ENCODE peak calls at places on chromosomes 13 and 19, in eight cellular contexts. One of them, this sample, is unnamed. For H3K4me1, the result is how much of the 10 kb centered on the place peaks cover.

GRCh38 chr19:6677924-6678689 is 8.1 kb upstream of the TNFSF14 start:
- DNase-seq in GM12878: no peak
- DNase-seq in HepG2: no peak
- DNase-seq in H1: peak
- DNase-seq in A549: peak
- DNase-seq in IMR-90: no peak
- DNase-seq in SK-N-SH: peak
- DNase-seq in K562: peak
- DNase-seq in this sample: no peak

GRCh38 chr19:5957132-5957531 is 20.8 kb downstream of the RANBP3 start:
- DNase-seq in H1: no peak
- DNase-seq in IMR-90: peak
- DNase-seq in A549: no peak
- DNase-seq in K562: no peak
- DNase-seq in HepG2: no peak
- DNase-seq in GM12878: no peak
- DNase-seq in SK-N-SH: no peak
- DNase-seq in this sample: no peak

GRCh38 chr19:49073514-49074378 is 1.2 kb upstream of the KCNA7 start:
- DNase-seq in A549: peak
- DNase-seq in IMR-90: no peak
- DNase-seq in K562: peak
- DNase-seq in H1: peak
- DNase-seq in GM12878: no peak
- DNase-seq in SK-N-SH: peak
- DNase-seq in HepG2: peak
- DNase-seq in this sample: peak

GRCh38 chr13:75763511-75763910 is 127.4 kb downstream of the LMO7 start:
- DNase-seq in SK-N-SH: no peak
- DNase-seq in HepG2: peak
- DNase-seq in A549: no peak
- DNase-seq in GM12878: no peak
- DNase-seq in H1: no peak
- DNase-seq in IMR-90: no peak
- DNase-seq in K562: no peak
- DNase-seq in this sample: no peak

GRCh38 chr19:8973501-8974091 is 36.6 kb downstream of the MUC16 start:
- DNase-seq in IMR-90: no peak
- DNase-seq in HepG2: no peak
- DNase-seq in GM12878: no peak
- DNase-seq in A549: peak
- DNase-seq in K562: peak
- DNase-seq in SK-N-SH: no peak
- DNase-seq in H1: no peak
- DNase-seq in this sample: no peak

GRCh38 chr19:40553885-40554857 is 22.5 kb upstream of the SHKBP1 start:
- DNase-seq in A549: no peak
- DNase-seq in IMR-90: no peak
- DNase-seq in GM12878: no peak
- DNase-seq in K562: no peak
- DNase-seq in H1: peak
- DNase-seq in SK-N-SH: no peak
- DNase-seq in HepG2: no peak
- DNase-seq in this sample: no peak

GRCh38 chr13:98570929-98571372 is 6.0 kb downstream of the STK24 start:
- DNase-seq in IMR-90: no peak
- DNase-seq in SK-N-SH: no peak
- DNase-seq in A549: no peak
- DNase-seq in GM12878: peak
- DNase-seq in K562: no peak
- DNase-seq in H1: no peak
- DNase-seq in HepG2: peak
- DNase-seq in this sample: peak

GRCh38 chr19:58558066-58558622 is at the start of gene UBE2M:
- DNase-seq in SK-N-SH: no peak
- DNase-seq in GM12878: no peak
- DNase-seq in IMR-90: no peak
- DNase-seq in HepG2: no peak
- DNase-seq in A549: peak
- DNase-seq in K562: peak
- DNase-seq in H1: no peak
- DNase-seq in this sample: no peak

GRCh38 chr19:3370214-3370720 is 3.9 kb downstream of the NFIC start:
- DNase-seq in GM12878: no peak
- DNase-seq in A549: no peak
- DNase-seq in H1: no peak
- DNase-seq in HepG2: no peak
- DNase-seq in SK-N-SH: peak
- DNase-seq in K562: no peak
- DNase-seq in IMR-90: no peak
- DNase-seq in this sample: no peak

GRCh38 chr13:60267498-60268202 is 103.9 kb upstream of the DIAPH3 start:
- DNase-seq in K562: no peak
- DNase-seq in HepG2: no peak
- DNase-seq in A549: peak
- DNase-seq in GM12878: no peak
- DNase-seq in IMR-90: no peak
- DNase-seq in H1: peak
- DNase-seq in SK-N-SH: no peak
- DNase-seq in this sample: no peak

GRCh38 chr13:93502071-93502470 is 275.5 kb downstream of the GPC6 start:
- DNase-seq in H1: no peak
- DNase-seq in A549: no peak
- DNase-seq in GM12878: no peak
- DNase-seq in SK-N-SH: no peak
- DNase-seq in HepG2: no peak
- DNase-seq in K562: no peak
- DNase-seq in IMR-90: no peak
- DNase-seq in this sample: no peak

GRCh38 chr19:35000647-35001501 is 751 bp downstream of the GRAMD1A start:
- DNase-seq in HepG2: peak
- DNase-seq in A549: peak
- DNase-seq in H1: no peak
- DNase-seq in GM12878: no peak
- DNase-seq in IMR-90: peak
- DNase-seq in K562: peak
- DNase-seq in SK-N-SH: peak
- DNase-seq in this sample: no peak

GRCh38 chr19:34999498-35000337 is at the start of gene GRAMD1A:
- DNase-seq in H1: peak
- DNase-seq in A549: peak
- DNase-seq in SK-N-SH: peak
- DNase-seq in IMR-90: peak
- DNase-seq in K562: peak
- DNase-seq in HepG2: peak
- DNase-seq in GM12878: no peak
- DNase-seq in this sample: peak

GRCh38 chr19:35000338-35000646 is 169 bp downstream of the GRAMD1A start:
- DNase-seq in H1: no peak
- DNase-seq in SK-N-SH: no peak
- DNase-seq in HepG2: no peak
- DNase-seq in A549: no peak
- DNase-seq in K562: no peak
- DNase-seq in GM12878: no peak
- DNase-seq in IMR-90: no peak
- DNase-seq in this sample: no peak

GRCh38 chr19:34996978-34997640 is 3.0 kb upstream of the GRAMD1A start:
- DNase-seq in A549: no peak
- DNase-seq in H1: no peak
- DNase-seq in K562: no peak
- DNase-seq in SK-N-SH: no peak
- DNase-seq in IMR-90: no peak
- DNase-seq in GM12878: no peak
- DNase-seq in HepG2: peak
- DNase-seq in this sample: no peak

DNA sequence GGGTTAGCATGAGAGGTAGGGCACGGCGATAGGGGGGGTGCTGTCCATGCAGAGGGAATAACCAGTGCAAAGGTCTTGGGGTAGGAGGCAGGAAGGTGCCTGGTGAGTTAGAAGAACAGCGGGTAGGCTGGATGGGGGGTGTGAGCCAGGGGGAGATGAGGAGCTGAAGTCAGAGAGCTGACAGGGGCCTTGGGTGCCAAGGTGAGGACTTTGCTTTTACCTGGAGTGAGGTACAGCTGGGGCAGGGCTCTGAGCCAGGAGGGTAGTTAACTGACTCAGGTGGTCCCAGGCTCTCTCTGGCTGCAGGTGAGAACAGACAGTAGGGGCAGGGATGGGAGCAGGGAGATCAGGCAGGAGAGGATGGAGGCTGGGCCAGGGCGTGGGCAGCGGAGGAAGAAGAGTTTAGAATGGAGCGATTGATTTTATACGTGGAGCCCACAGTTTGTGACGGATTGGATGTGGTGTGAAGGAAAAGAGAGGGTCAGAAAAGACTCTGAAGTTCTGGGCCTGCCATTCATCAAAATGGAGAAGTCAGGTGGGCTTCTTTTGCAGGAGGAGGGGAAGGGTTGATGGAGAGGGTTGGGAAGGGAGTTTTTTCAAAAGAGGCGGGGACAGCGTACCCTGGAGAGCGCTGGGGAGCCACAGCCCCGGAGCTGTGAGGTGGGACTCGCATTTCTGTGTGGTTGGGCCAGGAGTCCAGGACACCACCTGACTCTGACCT is 1.2 kb upstream of the GRAMD1A start:
- DNase-seq in GM12878: no peak
- DNase-seq in K562: peak
- DNase-seq in SK-N-SH: peak
- DNase-seq in H1: peak
- DNase-seq in A549: no peak
- DNase-seq in HepG2: peak
- DNase-seq in IMR-90: no peak
- DNase-seq in this sample: no peak
- H3K4me1 ChIP-seq in GM12878: under half
- H3K4me1 ChIP-seq in K562: under half
- H3K4me1 ChIP-seq in SK-N-SH: under half
- H3K4me1 ChIP-seq in H1: under half
- H3K4me1 ChIP-seq in A549: half or more
- H3K4me1 ChIP-seq in HepG2: half or more
- H3K4me1 ChIP-seq in IMR-90: under half
- H3K4me1 ChIP-seq in this sample: under half

GRCh38 chr19:1621021-1621420 is 15.8 kb upstream of the UQCR11 start:
- DNase-seq in GM12878: no peak
- DNase-seq in IMR-90: no peak
- DNase-seq in A549: no peak
- DNase-seq in SK-N-SH: peak
- DNase-seq in H1: no peak
- DNase-seq in K562: no peak
- DNase-seq in HepG2: no peak
- DNase-seq in this sample: no peak
- TF ChIP-seq RAD21 in GM12878: no peak
- TF ChIP-seq RAD21 in IMR-90: no peak
- TF ChIP-seq RAD21 in A549: no peak
- TF ChIP-seq RAD21 in SK-N-SH: no peak
- TF ChIP-seq RAD21 in H1: no peak
- TF ChIP-seq RAD21 in K562: no peak
- TF ChIP-seq RAD21 in HepG2: no peak
- TF ChIP-seq RAD21 in this sample: no peak

GRCh38 chr19:47421844-47422395 is 2.6 kb upstream of the MEIS3 start:
- DNase-seq in H1: no peak
- DNase-seq in HepG2: no peak
- DNase-seq in K562: peak
- DNase-seq in SK-N-SH: peak
- DNase-seq in GM12878: no peak
- DNase-seq in A549: no peak
- DNase-seq in IMR-90: no peak
- DNase-seq in this sample: no peak

GRCh38 chr19:47422417-47423163 is 3.3 kb upstream of the MEIS3 start:
- DNase-seq in SK-N-SH: no peak
- DNase-seq in GM12878: no peak
- DNase-seq in IMR-90: no peak
- DNase-seq in H1: no peak
- DNase-seq in A549: no peak
- DNase-seq in K562: no peak
- DNase-seq in HepG2: no peak
- DNase-seq in this sample: no peak

GRCh38 chr19:47423203-47423882 is 4.0 kb upstream of the MEIS3 start:
- DNase-seq in GM12878: no peak
- DNase-seq in IMR-90: no peak
- DNase-seq in SK-N-SH: no peak
- DNase-seq in H1: no peak
- DNase-seq in A549: no peak
- DNase-seq in HepG2: no peak
- DNase-seq in K562: no peak
- DNase-seq in this sample: no peak

GRCh38 chr19:47419789-47420188 is 462 bp upstream of the MEIS3 start:
- DNase-seq in A549: no peak
- DNase-seq in K562: no peak
- DNase-seq in H1: no peak
- DNase-seq in GM12878: no peak
- DNase-seq in HepG2: no peak
- DNase-seq in IMR-90: no peak
- DNase-seq in SK-N-SH: no peak
- DNase-seq in this sample: no peak

GRCh38 chr19:47421244-47421786 is 2.0 kb upstream of the MEIS3 start:
- DNase-seq in IMR-90: no peak
- DNase-seq in GM12878: no peak
- DNase-seq in K562: no peak
- DNase-seq in SK-N-SH: no peak
- DNase-seq in HepG2: no peak
- DNase-seq in A549: no peak
- DNase-seq in H1: no peak
- DNase-seq in this sample: no peak
- H3K4me1 ChIP-seq in IMR-90: under half
- H3K4me1 ChIP-seq in GM12878: under half
- H3K4me1 ChIP-seq in K562: under half
- H3K4me1 ChIP-seq in SK-N-SH: under half
- H3K4me1 ChIP-seq in HepG2: under half
- H3K4me1 ChIP-seq in A549: under half
- H3K4me1 ChIP-seq in H1: under half
- H3K4me1 ChIP-seq in this sample: under half

GRCh38 chr13:43877788-43878187 is 1.8 kb downstream of the CCDC122 start:
- DNase-seq in K562: no peak
- DNase-seq in SK-N-SH: no peak
- DNase-seq in H1: no peak
- DNase-seq in IMR-90: no peak
- DNase-seq in GM12878: no peak
- DNase-seq in HepG2: no peak
- DNase-seq in A549: no peak
- DNase-seq in this sample: no peak

GRCh38 chr13:43880930-43881329 is 1.2 kb downstream of the LACC1 start:
- DNase-seq in HepG2: no peak
- DNase-seq in H1: no peak
- DNase-seq in A549: no peak
- DNase-seq in SK-N-SH: no peak
- DNase-seq in GM12878: no peak
- DNase-seq in K562: no peak
- DNase-seq in IMR-90: no peak
- DNase-seq in this sample: no peak

GRCh38 chr13:43879323-43880181 is at the start of the genes CCDC122 and LACC1:
- DNase-seq in HepG2: peak
- DNase-seq in IMR-90: peak
- DNase-seq in SK-N-SH: peak
- DNase-seq in K562: no peak
- DNase-seq in A549: peak
- DNase-seq in H1: peak
- DNase-seq in GM12878: no peak
- DNase-seq in this sample: no peak

GRCh38 chr13:43880451-43880850 is 747 bp downstream of the LACC1 start:
- DNase-seq in GM12878: no peak
- DNase-seq in A549: no peak
- DNase-seq in H1: no peak
- DNase-seq in SK-N-SH: no peak
- DNase-seq in HepG2: no peak
- DNase-seq in IMR-90: no peak
- DNase-seq in K562: no peak
- DNase-seq in this sample: no peak

GRCh38 chr13:43878897-43879322 is 630 bp downstream of the CCDC122 start:
- DNase-seq in A549: peak
- DNase-seq in SK-N-SH: no peak
- DNase-seq in GM12878: peak
- DNase-seq in K562: no peak
- DNase-seq in IMR-90: peak
- DNase-seq in HepG2: peak
- DNase-seq in H1: no peak
- DNase-seq in this sample: no peak
- TF ChIP-seq RAD21 in A549: no peak
- TF ChIP-seq RAD21 in SK-N-SH: no peak
- TF ChIP-seq RAD21 in GM12878: no peak
- TF ChIP-seq RAD21 in K562: no peak
- TF ChIP-seq RAD21 in IMR-90: no peak
- TF ChIP-seq RAD21 in HepG2: no peak
- TF ChIP-seq RAD21 in H1: no peak
- TF ChIP-seq RAD21 in this sample: no peak

This sample was measured in HCT116.